ENCODE peak calls at places on chromosomes 7 and 10, in eight cellular contexts. One of them, this sample, is unnamed.

GRCh38 chr10:3806603-3807002 is 21.6 kb upstream of the KLF6 start:
- DNase-seq in Calu3: peak
- DNase-seq in SK-MEL-5: no peak
- DNase-seq in substantia nigra: no peak
- DNase-seq in gastrocnemius medialis: no peak
- DNase-seq in cardiac septum: no peak
- DNase-seq in CD8-positive, alpha-beta T cell: no peak
- DNase-seq in AML-193: no peak
- DNase-seq in this sample: no peak

GRCh38 chr7:158279539-158280466 is 307.8 kb downstream of the PTPRN2 start:
- DNase-seq in Calu3: no peak
- DNase-seq in cardiac septum: peak
- DNase-seq in AML-193: no peak
- DNase-seq in gastrocnemius medialis: no peak
- DNase-seq in SK-MEL-5: no peak
- DNase-seq in CD8-positive, alpha-beta T cell: no peak
- DNase-seq in substantia nigra: no peak
- DNase-seq in this sample: no peak

GRCh38 chr10:91197044-91197651 is 23.3 kb upstream of the PCGF5 start:
- DNase-seq in gastrocnemius medialis: peak
- DNase-seq in SK-MEL-5: no peak
- DNase-seq in Calu3: no peak
- DNase-seq in CD8-positive, alpha-beta T cell: no peak
- DNase-seq in AML-193: no peak
- DNase-seq in cardiac septum: no peak
- DNase-seq in substantia nigra: no peak
- DNase-seq in this sample: no peak

GRCh38 chr7:131358636-131359035 is 31.0 kb downstream of the MKLN1 start:
- DNase-seq in Calu3: no peak
- DNase-seq in substantia nigra: no peak
- DNase-seq in gastrocnemius medialis: no peak
- DNase-seq in cardiac septum: no peak
- DNase-seq in CD8-positive, alpha-beta T cell: no peak
- DNase-seq in AML-193: no peak
- DNase-seq in SK-MEL-5: no peak
- DNase-seq in this sample: no peak

GRCh38 chr10:91582063-91582673 is 50.7 kb downstream of the PPP1R3C start:
- DNase-seq in SK-MEL-5: no peak
- DNase-seq in substantia nigra: no peak
- DNase-seq in cardiac septum: no peak
- DNase-seq in CD8-positive, alpha-beta T cell: no peak
- DNase-seq in gastrocnemius medialis: peak
- DNase-seq in Calu3: no peak
- DNase-seq in AML-193: no peak
- DNase-seq in this sample: no peak

GRCh38 chr10:118792501-118792900 is 37.7 kb upstream of the CACUL1 start:
- DNase-seq in cardiac septum: peak
- DNase-seq in AML-193: peak
- DNase-seq in CD8-positive, alpha-beta T cell: no peak
- DNase-seq in substantia nigra: no peak
- DNase-seq in gastrocnemius medialis: peak
- DNase-seq in Calu3: no peak
- DNase-seq in SK-MEL-5: no peak
- DNase-seq in this sample: no peak

GRCh38 chr10:107855933-107856332 is 691.4 kb upstream of the SORCS1 start:
- DNase-seq in SK-MEL-5: no peak
- DNase-seq in CD8-positive, alpha-beta T cell: no peak
- DNase-seq in Calu3: no peak
- DNase-seq in substantia nigra: no peak
- DNase-seq in AML-193: no peak
- DNase-seq in gastrocnemius medialis: no peak
- DNase-seq in cardiac septum: no peak
- DNase-seq in this sample: no peak

GRCh38 chr10:21166557-21167287 is 269.6 kb upstream of the NEBL start:
- DNase-seq in gastrocnemius medialis: no peak
- DNase-seq in Calu3: no peak
- DNase-seq in cardiac septum: no peak
- DNase-seq in substantia nigra: no peak
- DNase-seq in AML-193: no peak
- DNase-seq in SK-MEL-5: no peak
- DNase-seq in CD8-positive, alpha-beta T cell: no peak
- DNase-seq in this sample: no peak

GRCh38 chr10:126097558-126098215 is 201.3 kb downstream of the FANK1 start:
- DNase-seq in cardiac septum: no peak
- DNase-seq in gastrocnemius medialis: no peak
- DNase-seq in substantia nigra: no peak
- DNase-seq in AML-193: no peak
- DNase-seq in CD8-positive, alpha-beta T cell: no peak
- DNase-seq in SK-MEL-5: no peak
- DNase-seq in Calu3: no peak
- DNase-seq in this sample: no peak

GRCh38 chr10:119775529-119775928 is 49.7 kb downstream of the INPP5F start:
- DNase-seq in substantia nigra: no peak
- DNase-seq in AML-193: no peak
- DNase-seq in cardiac septum: no peak
- DNase-seq in Calu3: no peak
- DNase-seq in SK-MEL-5: no peak
- DNase-seq in CD8-positive, alpha-beta T cell: no peak
- DNase-seq in gastrocnemius medialis: no peak
- DNase-seq in this sample: no peak

GRCh38 chr7:75531359-75531821 is 39.3 kb downstream of the SPDYE5 start:
- DNase-seq in CD8-positive, alpha-beta T cell: no peak
- DNase-seq in gastrocnemius medialis: peak
- DNase-seq in Calu3: no peak
- DNase-seq in AML-193: no peak
- DNase-seq in cardiac septum: no peak
- DNase-seq in SK-MEL-5: no peak
- DNase-seq in substantia nigra: no peak
- DNase-seq in this sample: no peak

GRCh38 chr7:95927781-95928180 is 155.4 kb downstream of the DYNC1I1 start:
- DNase-seq in AML-193: no peak
- DNase-seq in gastrocnemius medialis: no peak
- DNase-seq in Calu3: no peak
- DNase-seq in substantia nigra: no peak
- DNase-seq in cardiac septum: no peak
- DNase-seq in SK-MEL-5: no peak
- DNase-seq in CD8-positive, alpha-beta T cell: no peak
- DNase-seq in this sample: no peak

GRCh38 chr10:103554488-103555320 is 61.2 kb downstream of the NEURL1 start:
- DNase-seq in Calu3: no peak
- DNase-seq in gastrocnemius medialis: peak
- DNase-seq in CD8-positive, alpha-beta T cell: no peak
- DNase-seq in AML-193: no peak
- DNase-seq in SK-MEL-5: peak
- DNase-seq in substantia nigra: no peak
- DNase-seq in cardiac septum: no peak
- DNase-seq in this sample: peak

GRCh38 chr10:98235876-98236275 is 32.1 kb downstream of the LOXL4 start:
- DNase-seq in cardiac septum: no peak
- DNase-seq in SK-MEL-5: no peak
- DNase-seq in gastrocnemius medialis: no peak
- DNase-seq in CD8-positive, alpha-beta T cell: no peak
- DNase-seq in AML-193: no peak
- DNase-seq in substantia nigra: no peak
- DNase-seq in Calu3: no peak
- DNase-seq in this sample: no peak

GRCh38 chr7:28155964-28156363 is 24.6 kb downstream of the JAZF1 start:
- DNase-seq in cardiac septum: no peak
- DNase-seq in SK-MEL-5: no peak
- DNase-seq in gastrocnemius medialis: no peak
- DNase-seq in substantia nigra: no peak
- DNase-seq in CD8-positive, alpha-beta T cell: no peak
- DNase-seq in AML-193: no peak
- DNase-seq in Calu3: peak
- DNase-seq in this sample: no peak

GRCh38 chr7:138345567-138345966 is 114.5 kb upstream of the TRIM24 start:
- DNase-seq in AML-193: no peak
- DNase-seq in Calu3: no peak
- DNase-seq in substantia nigra: no peak
- DNase-seq in SK-MEL-5: no peak
- DNase-seq in cardiac septum: no peak
- DNase-seq in gastrocnemius medialis: no peak
- DNase-seq in CD8-positive, alpha-beta T cell: no peak
- DNase-seq in this sample: no peak

GRCh38 chr10:865257-865656 is 66.2 kb downstream of the LARP4B start:
- DNase-seq in Calu3: no peak
- DNase-seq in cardiac septum: no peak
- DNase-seq in substantia nigra: no peak
- DNase-seq in gastrocnemius medialis: no peak
- DNase-seq in AML-193: no peak
- DNase-seq in CD8-positive, alpha-beta T cell: no peak
- DNase-seq in SK-MEL-5: peak
- DNase-seq in this sample: no peak

GRCh38 chr7:100209493-100209892 is 10.3 kb upstream of the PVRIG start:
- DNase-seq in cardiac septum: no peak
- DNase-seq in substantia nigra: no peak
- DNase-seq in Calu3: no peak
- DNase-seq in SK-MEL-5: no peak
- DNase-seq in gastrocnemius medialis: no peak
- DNase-seq in AML-193: no peak
- DNase-seq in CD8-positive, alpha-beta T cell: no peak
- DNase-seq in this sample: no peak

GRCh38 chr10:107649249-107649648 is 484.7 kb upstream of the SORCS1 start:
- DNase-seq in cardiac septum: no peak
- DNase-seq in Calu3: no peak
- DNase-seq in substantia nigra: no peak
- DNase-seq in AML-193: no peak
- DNase-seq in CD8-positive, alpha-beta T cell: no peak
- DNase-seq in gastrocnemius medialis: no peak
- DNase-seq in SK-MEL-5: no peak
- DNase-seq in this sample: no peak

GRCh38 chr7:123715198-123715597 is 33.6 kb downstream of the WASL start:
- DNase-seq in gastrocnemius medialis: no peak
- DNase-seq in substantia nigra: no peak
- DNase-seq in CD8-positive, alpha-beta T cell: no peak
- DNase-seq in cardiac septum: no peak
- DNase-seq in Calu3: no peak
- DNase-seq in AML-193: no peak
- DNase-seq in SK-MEL-5: no peak
- DNase-seq in this sample: no peak

GRCh38 chr10:89163265-89163995 is 43.7 kb downstream of the CH25H start:
- DNase-seq in AML-193: peak
- DNase-seq in SK-MEL-5: no peak
- DNase-seq in Calu3: no peak
- DNase-seq in gastrocnemius medialis: peak
- DNase-seq in cardiac septum: no peak
- DNase-seq in substantia nigra: peak
- DNase-seq in CD8-positive, alpha-beta T cell: peak
- DNase-seq in this sample: peak

GRCh38 chr7:106112118-106112971 is at the start of gene SYPL1:
- DNase-seq in Calu3: peak
- DNase-seq in AML-193: peak
- DNase-seq in gastrocnemius medialis: peak
- DNase-seq in substantia nigra: peak
- DNase-seq in cardiac septum: peak
- DNase-seq in SK-MEL-5: peak
- DNase-seq in CD8-positive, alpha-beta T cell: peak
- DNase-seq in this sample: peak

GRCh38 chr10:29955308-29955935 is 104.0 kb downstream of the JCAD start:
- DNase-seq in gastrocnemius medialis: no peak
- DNase-seq in Calu3: peak
- DNase-seq in SK-MEL-5: no peak
- DNase-seq in CD8-positive, alpha-beta T cell: no peak
- DNase-seq in AML-193: no peak
- DNase-seq in substantia nigra: no peak
- DNase-seq in cardiac septum: no peak
- DNase-seq in this sample: no peak

This sample was measured in uterus.